ENCODE peak calls at places on chromosomes 2 and 18, in six cellular contexts. Y is H1, J is IMR-90, N is neuronal stem cell, L is H9, D is mesenchymal stem cell. S is an unnamed sample.

GRCh38 chr2:138291805-138292204 is 209.8 kb upstream of the SPOPL start:
- DNase-seq in Y (no peak), J (no peak), N (no peak), L (no peak), D (no peak), S (no peak)

GRCh38 chr2:84482588-84482987 is 23.5 kb upstream of the SUCLG1 start:
- DNase-seq in Y (no peak), J (no peak), N (no peak), L (no peak), D (no peak), S (no peak)

GRCh38 chr2:110768591-110768990 is 36.2 kb downstream of the ACOXL start:
- DNase-seq in Y (no peak), J (no peak), N (no peak), L (no peak), D (no peak), S (no peak)

GRCh38 chr2:39881494-39881893 is 102.4 kb upstream of the THUMPD2 start:
- DNase-seq in Y (no peak), J (peak), N (no peak), L (no peak), D (peak), S (no peak)

GRCh38 chr2:62964050-62964449 is 86.6 kb upstream of the OTX1 start:
- DNase-seq in Y (no peak), J (no peak), N (no peak), L (no peak), D (no peak), S (no peak)

GRCh38 chr2:119407430-119408220 is 24.0 kb upstream of the TMEM37 start:
- DNase-seq in Y (peak), J (peak), N (peak), L (peak), D (peak), S (peak)

GRCh38 chr2:139177041-139177440 is 396.9 kb upstream of the NXPH2 start:
- DNase-seq in Y (no peak), J (no peak), N (no peak), L (no peak), D (no peak), S (peak)

GRCh38 chr2:237403024-237403882 is 10.7 kb downstream of the COL6A3 start:
- DNase-seq in Y (no peak), J (peak), N (no peak), L (no peak), D (no peak), S (no peak)

GRCh38 chr2:233901884-233902283 is 15.3 kb upstream of the TRPM8 start:
- DNase-seq in Y (no peak), J (no peak), N (no peak), L (no peak), D (no peak), S (no peak)

GRCh38 chr2:147588191-147588590 is 256.6 kb upstream of the ACVR2A start:
- DNase-seq in Y (no peak), J (peak), N (no peak), L (no peak), D (peak), S (peak)

GRCh38 chr2:150296795-150297546 is 190.5 kb downstream of the RND3 start:
- DNase-seq in Y (no peak), J (peak), N (no peak), L (no peak), D (peak), S (no peak)

GRCh38 chr2:112018846-112019245 is 36.2 kb upstream of the TMEM87B start:
- DNase-seq in Y (no peak), J (no peak), N (no peak), L (no peak), D (no peak), S (no peak)

GRCh38 chr2:14358774-14359173 is 273.7 kb upstream of the LRATD1 start:
- DNase-seq in Y (no peak), J (no peak), N (no peak), L (no peak), D (no peak), S (no peak)

GRCh38 chr2:20141056-20141762 is 83.7 kb downstream of the SDC1 start:
- DNase-seq in Y (no peak), J (peak), N (no peak), L (peak), D (peak), S (no peak)

GRCh38 chr18:35588995-35589394 is 7.5 kb downstream of the GALNT1 start:
- DNase-seq in Y (peak), J (no peak), N (no peak), L (peak), D (no peak), S (no peak)

GRCh38 chr2:212294816-212295215 is 243.8 kb downstream of the ERBB4 start:
- DNase-seq in Y (no peak), J (no peak), N (no peak), L (no peak), D (no peak), S (no peak)

GRCh38 chr2:166404831-166405568 is 29.3 kb upstream of the SCN9A start:
- DNase-seq in Y (no peak), J (peak), N (no peak), L (no peak), D (peak), S (no peak)

GRCh38 chr18:49728542-49728941 is 84.8 kb downstream of the ACAA2 start:
- DNase-seq in Y (peak), J (no peak), N (no peak), L (peak), D (no peak), S (peak)

DNA sequence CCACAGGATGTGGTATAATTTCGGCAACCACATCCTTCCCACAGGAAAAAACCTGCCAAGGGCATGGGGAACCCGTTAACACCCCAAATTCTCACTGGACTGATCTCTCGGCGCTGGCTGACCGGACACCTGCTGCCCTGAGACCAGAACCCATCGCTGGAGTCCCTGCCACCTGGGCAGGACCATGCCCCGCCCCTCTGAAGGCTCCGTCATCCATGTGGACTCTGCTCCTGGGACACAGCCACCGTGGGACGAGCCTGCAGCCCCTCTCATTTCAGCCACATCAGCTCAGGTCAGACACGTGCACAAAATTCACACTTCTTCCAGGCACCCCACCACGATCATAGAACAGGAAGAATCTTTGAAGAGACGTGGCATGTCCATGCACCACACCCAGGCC is 108.2 kb downstream of the ZNF516 start:
- DNase-seq in Y (no peak), J (no peak), N (no peak), L (no peak), D (no peak), S (no peak)
- H4K91ac ChIP-seq in Y (no peak), J (no peak), N (no peak), L (no peak), D (no peak), S (no peak)

DNA sequence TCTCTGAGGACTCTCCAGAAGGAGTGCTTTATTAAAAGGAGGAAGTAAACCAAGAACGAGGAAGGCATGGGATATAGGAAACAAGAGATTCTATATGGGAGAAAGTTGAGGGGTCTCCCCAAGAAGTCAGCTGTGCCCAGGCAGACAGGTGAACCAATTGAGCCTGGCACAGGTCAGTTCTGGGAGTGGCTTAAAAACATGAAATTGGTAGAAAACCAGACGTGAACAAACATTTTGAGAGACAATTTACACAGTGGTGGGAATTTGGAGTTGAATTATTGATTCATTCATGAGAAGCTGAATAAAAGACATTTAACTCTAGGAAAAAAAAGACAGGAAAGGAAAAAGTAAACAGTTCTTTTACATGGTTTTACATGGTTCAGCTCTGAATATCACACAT is 16.4 kb downstream of the PLEKHH2 start:
- DNase-seq in Y (no peak), J (no peak), N (no peak), L (no peak), D (no peak), S (no peak)
- H3K14ac ChIP-seq in Y (no peak), J (no peak), N (no peak), L (no peak), D (no peak), S (no peak)

GRCh38 chr2:221389909-221390308 is 182.2 kb downstream of the EPHA4 start:
- DNase-seq in Y (no peak), J (no peak), N (no peak), L (no peak), D (no peak), S (no peak)

GRCh38 chr2:221390846-221391245 is 181.3 kb downstream of the EPHA4 start:
- DNase-seq in Y (no peak), J (no peak), N (no peak), L (no peak), D (no peak), S (no peak)

GRCh38 chr2:221392228-221392881 is 179.7 kb downstream of the EPHA4 start:
- DNase-seq in Y (no peak), J (no peak), N (no peak), L (no peak), D (no peak), S (no peak)

GRCh38 chr2:221388891-221389290 is 183.2 kb downstream of the EPHA4 start:
- DNase-seq in Y (no peak), J (no peak), N (no peak), L (no peak), D (no peak), S (no peak)

DNA sequence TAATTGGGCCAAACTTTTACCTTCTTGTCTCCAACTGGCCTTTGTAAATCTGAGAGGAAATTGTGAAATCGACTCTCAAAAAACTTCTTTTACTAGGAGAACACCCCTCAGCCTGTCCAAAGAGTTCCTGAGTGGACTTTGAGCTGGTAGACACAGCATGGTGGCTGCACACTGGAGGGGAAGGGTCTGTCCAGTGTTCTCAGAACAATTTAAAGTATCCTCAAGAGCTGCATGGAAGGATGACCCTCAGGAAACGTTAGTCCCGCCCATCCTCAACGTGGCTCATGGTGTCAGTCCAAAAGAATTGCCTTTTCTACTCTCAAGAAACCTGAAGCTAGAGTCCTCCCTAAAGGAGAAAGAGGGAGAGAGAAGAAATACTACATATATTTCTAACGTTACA is 182.7 kb downstream of the EPHA4 start:
- DNase-seq in Y (no peak), J (no peak), N (no peak), L (no peak), D (no peak), S (no peak)
- H2BK5ac ChIP-seq in Y (no peak), J (no peak), N (no peak), L (no peak), D (no peak), S (no peak)

GRCh38 chr2:207338220-207338607 is 172.5 kb upstream of the KLF7 start:
- DNase-seq in Y (no peak), J (no peak), N (no peak), L (no peak), D (no peak), S (no peak)

GRCh38 chr2:207341816-207342215 is 176.1 kb upstream of the KLF7 start:
- DNase-seq in Y (no peak), J (no peak), N (no peak), L (no peak), D (no peak), S (no peak)

GRCh38 chr2:207337234-207338219 is 171.8 kb upstream of the KLF7 start:
- DNase-seq in Y (no peak), J (peak), N (no peak), L (no peak), D (peak), S (peak)

GRCh38 chr2:207338610-207339009 is 172.9 kb upstream of the KLF7 start:
- DNase-seq in Y (no peak), J (no peak), N (no peak), L (no peak), D (no peak), S (no peak)

DNA sequence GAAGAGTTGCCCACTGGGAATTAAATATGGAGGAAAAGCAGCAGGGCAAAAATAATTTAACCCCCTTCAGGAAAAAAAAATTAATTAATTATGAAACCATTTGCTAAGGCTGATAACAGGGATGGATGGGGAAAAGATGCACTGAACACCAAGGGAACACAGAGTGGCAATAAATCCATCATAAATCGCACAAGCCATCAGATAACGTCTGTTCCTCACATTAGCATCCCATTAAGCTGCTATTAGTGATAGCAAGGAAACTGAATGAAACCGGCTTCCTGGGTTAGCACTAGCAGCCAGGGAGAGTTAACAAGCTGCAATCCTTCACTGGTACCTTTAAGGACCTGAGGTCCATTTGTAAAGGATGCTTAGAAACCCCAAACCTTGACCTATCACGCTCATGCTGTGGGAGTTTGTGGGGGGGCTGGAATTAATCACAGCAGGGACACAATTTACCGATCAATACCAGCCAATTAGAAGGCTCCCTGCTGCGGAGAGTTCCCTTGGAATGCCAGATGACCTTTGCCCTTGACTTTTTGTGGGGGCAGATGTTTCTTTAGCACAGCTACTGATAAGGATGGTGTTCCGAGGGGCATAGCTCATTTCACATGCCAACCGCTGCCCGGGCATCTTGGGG is 175.5 kb upstream of the KLF7 start:
- DNase-seq in Y (no peak), J (no peak), N (peak), L (no peak), D (no peak), S (no peak)
- H4K91ac ChIP-seq in Y (no peak), J (no peak), N (no peak), L (no peak), D (no peak), S (no peak)

GRCh38 chr2:100801402-100801801 is 18.5 kb upstream of the NPAS2 start:
- DNase-seq in Y (no peak), J (no peak), N (no peak), L (no peak), D (no peak), S (peak)
- H3K14ac ChIP-seq in Y (no peak), J (no peak), N (no peak), L (no peak), D (no peak), S (no peak)

DNA sequence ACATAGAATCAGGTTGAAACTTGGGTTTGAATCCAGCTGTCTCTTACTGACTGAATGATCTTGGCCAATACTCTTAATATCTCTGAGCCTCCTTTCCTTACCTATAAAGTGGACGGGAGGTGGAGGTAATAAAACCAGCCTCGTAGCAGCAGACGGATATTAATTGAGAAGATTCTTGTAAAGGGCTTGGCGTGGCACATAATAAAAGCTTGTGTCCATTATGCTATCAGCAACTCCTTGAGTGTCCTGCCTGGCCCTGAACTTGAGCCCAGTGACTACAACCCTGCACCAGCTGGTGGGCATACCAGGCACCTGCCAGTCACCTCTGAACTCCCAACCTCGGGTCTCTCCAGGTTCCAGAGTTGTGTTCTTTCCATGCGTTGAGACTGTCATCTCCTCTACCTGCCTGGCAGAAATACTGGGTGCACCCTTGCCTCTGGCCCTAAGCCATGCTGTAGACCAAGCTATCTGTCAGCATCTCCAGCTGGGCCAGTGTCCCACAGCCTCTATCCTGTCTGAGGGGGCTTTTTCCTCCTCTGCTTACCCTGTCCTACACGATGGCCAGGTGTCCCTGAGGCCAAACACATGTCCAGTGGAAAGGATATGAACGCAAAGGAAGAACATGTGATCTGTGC is 9.7 kb downstream of the CAPN13 start:
- DNase-seq in Y (no peak), J (no peak), N (no peak), L (no peak), D (no peak), S (no peak)
- H2BK5ac ChIP-seq in Y (no peak), J (no peak), N (no peak), L (no peak), D (no peak), S (no peak)

GRCh38 chr2:229701062-229701461 is 13.3 kb downstream of the DNER start:
- DNase-seq in Y (no peak), J (no peak), N (no peak), L (no peak), D (no peak), S (no peak)
- H4K91ac ChIP-seq in Y (no peak), J (no peak), N (no peak), L (no peak), D (no peak), S (no peak)

GRCh38 chr2:102422910-102423309 is at the start of gene IL18RAP:
- DNase-seq in Y (no peak), J (no peak), N (no peak), L (no peak), D (no peak), S (no peak)
- H3K14ac ChIP-seq in Y (no peak), J (no peak), N (no peak), L (no peak), D (no peak), S (no peak)

DNA sequence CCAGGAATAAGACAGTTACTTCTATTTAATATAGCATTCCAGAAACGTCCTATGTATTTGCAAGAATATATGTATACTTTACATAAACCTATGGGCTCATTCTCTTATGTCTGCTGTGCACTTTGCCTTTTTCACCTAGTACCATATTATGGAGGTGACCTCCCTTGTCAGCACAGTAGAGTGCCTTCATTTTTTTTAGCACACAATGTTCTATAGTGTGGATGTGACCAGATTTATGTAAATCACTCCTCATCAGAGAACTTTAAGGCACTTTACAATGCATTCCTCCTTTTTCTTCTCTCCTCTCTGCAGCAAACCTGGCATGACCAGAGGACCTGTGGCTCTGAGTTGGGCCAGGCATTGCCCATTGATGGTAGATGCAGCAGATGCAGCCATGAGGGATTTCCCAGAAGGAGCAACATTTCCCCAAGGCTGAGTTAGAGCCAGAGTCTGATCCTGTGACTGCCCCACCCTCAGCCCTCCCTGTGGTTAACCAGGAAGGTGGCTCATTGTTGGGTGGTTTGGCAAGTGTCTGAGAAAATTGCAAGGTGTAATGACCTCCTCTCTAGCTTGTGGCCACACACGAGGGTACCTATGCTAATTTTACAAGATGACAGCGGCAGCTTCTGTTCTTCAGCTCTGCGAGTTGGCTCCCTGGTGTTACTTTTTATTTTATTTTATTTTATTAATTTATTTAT is 76.5 kb upstream of the DLX2 start:
- DNase-seq in Y (no peak), J (peak), N (no peak), L (no peak), D (no peak), S (no peak)
- H2BK5ac ChIP-seq in Y (no peak), J (no peak), N (no peak), L (no peak), D (no peak), S (no peak)

GRCh38 chr2:127108090-127108523 is 1.2 kb upstream of the BIN1 start:
- DNase-seq in Y (no peak), J (no peak), N (no peak), L (peak), D (no peak), S (no peak)
- H4K91ac ChIP-seq in Y (no peak), J (no peak), N (no peak), L (no peak), D (peak), S (no peak)

S was measured in trophoblast cell.